ENCODE peak calls at places on chromosomes 3 and 15, in six cellular contexts. Y is K562, M is HCT116, J is HepG2, E is SK-N-SH, R is H1. L is an unnamed sample.

GRCh38 chr3:50322386-50323091 is at the start of gene HYAL2:
- DNase-seq in J (no peak), R (no peak), M (no peak), Y (no peak), E (no peak), L (no peak)

GRCh38 chr3:112931737-112932521 is 43.0 kb downstream of the CD200R1 start:
- DNase-seq in M (no peak), E (no peak), J (no peak), Y (no peak), R (no peak), L (no peak)

GRCh38 chr3:115007966-115008365 is 139.1 kb downstream of the ZBTB20 start:
- DNase-seq in Y (no peak), M (no peak), J (no peak), R (no peak), E (no peak), L (no peak)

GRCh38 chr15:50227076-50227475 is 38.5 kb downstream of the HDC start:
- DNase-seq in Y (no peak), E (no peak), R (no peak), J (no peak), M (no peak), L (no peak)

GRCh38 chr15:75200765-75201608 is 695 bp upstream of the C15orf39 start:
- DNase-seq in Y (peak; percentile 62), M (peak; percentile 44), J (peak; percentile 57), R (peak; percentile 63), E (no peak), L (no peak)

GRCh38 chr3:32374788-32375595 is 16.7 kb upstream of the CMTM7 start:
- DNase-seq in J (peak; percentile 63), E (peak; percentile 53), M (peak; percentile 63), R (no peak), Y (peak; percentile 54), L (peak; percentile 42)

GRCh38 chr3:67290424-67290823 is 292.3 kb downstream of the KBTBD8 start:
- DNase-seq in Y (no peak), J (no peak), R (no peak), M (no peak), E (no peak), L (no peak)

GRCh38 chr3:174884776-174885568 is 25.8 kb downstream of the NAALADL2 start:
- DNase-seq in J (no peak), M (no peak), E (no peak), Y (no peak), R (no peak), L (no peak)

GRCh38 chr15:67097893-67098740 is 32.7 kb downstream of the SMAD3 start:
- DNase-seq in R (no peak), J (no peak), E (no peak), M (no peak), Y (peak; percentile 72), L (no peak)

GRCh38 chr15:51181905-51182304 is 87.2 kb upstream of the TNFAIP8L3 start:
- DNase-seq in M (no peak), R (no peak), Y (no peak), E (no peak), J (no peak), L (no peak)

GRCh38 chr15:70063992-70064379 is 33.7 kb downstream of the TLE3 start:
- DNase-seq in R (no peak), J (no peak), M (no peak), E (no peak), Y (no peak), L (no peak)

GRCh38 chr15:70063284-70063991 is 34.3 kb downstream of the TLE3 start:
- DNase-seq in R (no peak), E (no peak), J (no peak), M (no peak), Y (no peak), L (no peak)

GRCh38 chr15:70061696-70062270 is 35.9 kb downstream of the TLE3 start:
- DNase-seq in Y (no peak), J (no peak), R (no peak), M (no peak), E (no peak), L (no peak)

GRCh38 chr15:70061086-70061370 is 36.7 kb downstream of the TLE3 start:
- DNase-seq in E (no peak), Y (no peak), R (no peak), M (no peak), J (no peak), L (no peak)

GRCh38 chr15:70062321-70062956 is 35.3 kb downstream of the TLE3 start:
- DNase-seq in M (no peak), R (no peak), Y (no peak), E (peak; percentile 91), J (no peak), L (no peak)
- TF ChIP-seq SIN3A in M (no peak), R (no peak), Y (no peak), E (peak; percentile 79), J (no peak), L (no peak)

DNA sequence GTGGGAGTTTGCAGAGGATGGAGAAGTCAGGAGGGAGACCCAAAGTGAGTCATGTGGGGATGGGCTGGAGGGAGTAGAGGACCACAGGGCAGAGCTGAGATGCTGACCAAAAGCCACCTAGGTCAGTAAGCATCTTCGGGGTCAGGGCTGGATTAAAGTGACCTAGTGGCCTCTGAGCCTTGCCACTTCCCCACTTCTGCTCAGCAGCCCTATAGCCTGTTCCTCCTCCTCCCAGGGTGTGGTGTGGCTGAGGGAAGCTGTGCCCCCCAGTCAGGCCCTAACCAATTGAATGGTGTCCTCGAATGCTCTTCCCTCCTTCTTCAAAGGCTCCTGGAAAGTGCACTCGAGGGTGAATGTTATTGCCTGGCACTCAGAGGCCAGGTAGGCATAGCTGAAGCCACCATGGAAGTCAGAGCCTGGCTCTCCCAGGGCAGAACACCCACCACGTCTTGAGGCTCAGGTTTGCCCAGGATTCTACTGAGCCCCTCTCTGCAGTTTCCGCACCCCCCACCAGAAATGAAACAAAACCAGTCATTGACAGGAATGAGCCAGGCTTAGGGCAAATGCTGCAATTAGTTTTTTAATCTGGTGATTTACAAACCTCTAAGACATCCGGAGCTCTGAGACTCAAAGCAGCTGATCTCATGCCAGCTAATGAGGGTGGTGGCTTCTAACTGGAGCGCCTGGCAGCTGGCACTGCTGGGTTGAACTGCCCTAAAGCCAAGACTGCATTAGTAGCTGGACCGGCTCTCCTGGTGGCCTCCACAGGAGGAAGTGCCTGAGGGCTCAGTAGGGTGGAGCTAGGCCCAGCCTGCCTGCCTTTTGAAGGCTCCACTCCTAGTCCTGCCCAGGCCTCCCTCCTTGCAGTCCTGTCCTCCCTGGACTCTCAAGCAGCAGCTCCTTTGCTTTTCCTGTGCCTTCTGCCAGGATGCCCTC is 25.9 kb upstream of the VIPR1 start:
- DNase-seq in R (no peak), M (no peak), E (peak; percentile 43), Y (peak; percentile 4), J (no peak), L (no peak)
- TF ChIP-seq SIN3A in R (no peak), M (no peak), E (no peak), Y (no peak), J (no peak), L (no peak)

GRCh38 chr15:73700041-73700842 is 16.1 kb downstream of the CD276 start:
- DNase-seq in J (peak; percentile 65), M (peak; percentile 51), E (peak; percentile 82), R (no peak), Y (peak; percentile 71), L (peak; percentile 56)

GRCh38 chr15:73708691-73709090 is 24.5 kb downstream of the CD276 start:
- DNase-seq in J (no peak), M (no peak), Y (no peak), E (no peak), R (no peak), L (no peak)

GRCh38 chr15:73709671-73710070 is 25.5 kb downstream of the CD276 start:
- DNase-seq in Y (no peak), E (no peak), M (no peak), R (no peak), J (no peak), L (no peak)

GRCh38 chr15:73709241-73709640 is 25.1 kb downstream of the CD276 start:
- DNase-seq in J (no peak), M (no peak), E (no peak), R (no peak), Y (no peak), L (no peak)

DNA sequence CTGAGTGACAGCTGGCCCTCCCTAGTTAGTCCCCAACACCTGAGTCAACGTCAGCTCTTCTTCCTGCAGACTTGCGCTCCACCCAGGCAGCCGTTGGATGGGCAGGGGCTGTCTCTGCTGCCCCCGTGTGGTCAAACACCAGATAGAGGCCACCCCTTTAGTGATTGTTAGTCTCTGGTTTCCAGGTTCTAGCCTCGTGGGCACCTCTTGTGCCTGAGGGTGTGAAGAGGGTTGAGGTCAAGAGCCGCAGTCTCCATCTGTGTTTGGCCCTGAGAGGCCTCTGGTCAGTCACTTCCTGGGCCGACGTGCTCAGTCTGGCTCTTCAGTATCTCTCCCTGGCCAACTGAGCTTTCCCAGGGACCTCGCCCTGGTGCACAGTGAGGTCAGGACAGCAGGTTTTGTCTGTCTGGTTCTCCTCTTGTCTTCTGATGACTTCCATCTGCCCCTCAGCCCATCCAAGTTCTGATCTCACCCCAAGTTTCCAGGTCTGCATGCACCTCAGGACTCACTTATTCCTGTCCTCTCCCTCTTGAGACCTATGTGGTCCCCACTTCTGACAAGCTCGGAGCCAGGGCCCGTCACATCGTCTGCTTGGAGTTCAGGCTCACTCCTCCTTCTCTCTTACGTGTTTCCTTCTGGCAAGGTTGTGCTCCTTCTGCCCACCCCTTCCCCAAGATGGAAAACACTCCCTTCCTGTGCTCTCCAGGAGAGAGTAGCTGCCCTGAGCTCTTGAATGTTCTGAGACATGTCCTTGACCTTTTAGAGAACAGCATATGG is 20.9 kb downstream of the CD276 start:
- DNase-seq in M (no peak), E (peak; percentile 86), J (peak; percentile 47), R (peak; percentile 34), Y (peak; percentile 82), L (no peak)
- TF ChIP-seq SIN3A in M (no peak), E (no peak), J (no peak), R (peak; percentile 37), Y (no peak), L (no peak)

DNA sequence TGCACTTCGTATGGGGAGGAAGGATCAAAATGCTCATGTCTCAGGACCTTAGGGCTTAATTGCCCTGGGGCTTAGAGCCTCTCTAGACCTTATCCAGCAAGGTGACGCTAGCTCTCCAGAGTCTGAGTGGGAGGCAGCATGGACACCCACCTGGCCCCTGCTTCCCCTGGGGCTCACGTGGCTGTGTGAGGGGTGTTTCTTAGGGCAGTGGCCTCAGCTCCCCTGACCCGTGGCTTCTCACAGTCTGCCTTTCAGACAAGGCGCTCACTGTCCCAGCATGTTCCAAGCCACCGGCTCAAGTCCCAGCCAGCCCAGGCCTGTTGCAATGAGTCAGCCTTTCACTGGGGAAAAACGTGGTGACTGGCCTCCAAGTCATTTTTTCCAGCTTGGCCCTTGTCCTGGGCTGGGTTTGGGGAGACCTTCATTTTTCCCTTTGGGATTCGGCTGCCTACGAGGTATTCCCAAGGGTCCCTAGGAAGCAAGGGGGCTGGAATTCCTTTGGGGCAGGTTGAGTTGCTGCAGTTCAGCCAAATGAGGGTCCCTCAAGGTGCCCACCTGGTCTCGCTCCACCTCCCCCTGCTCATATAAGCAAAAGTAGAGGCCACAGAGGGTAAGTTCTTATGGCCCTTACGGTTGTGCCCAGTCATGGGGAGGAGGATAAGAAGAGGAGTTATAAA is 15.7 kb downstream of the BHLHE40 start:
- DNase-seq in Y (peak; percentile 77), J (peak; percentile 52), E (no peak), M (peak; percentile 94), R (no peak), L (no peak)
- TF ChIP-seq SIN3A in Y (no peak), J (no peak), E (no peak), M (no peak), R (no peak), L (no peak)

GRCh38 chr15:71182522-71182921 is 67.3 kb downstream of the THSD4 start:
- DNase-seq in M (no peak), R (no peak), Y (no peak), J (no peak), E (no peak), L (no peak)
- TF ChIP-seq SIN3A in M (no peak), R (no peak), Y (no peak), J (no peak), E (no peak), L (no peak)